ENCODE peak calls at places on chromosomes 4 and X, in six cellular contexts. T is posterior vena cava; S is AG20443; G is activated T-helper 1 cell treated with anti-CD3 and anti-CD28 coated beads, Interleukin-2, amount 50 U/mL, for 16 hours; I is HL-60; F is uterus. P is an unnamed sample.

GRCh38 chrX:147340947-147341346 is 526.4 kb upstream of the CXorf51A start:
- DNase-seq in T (no peak), S (no peak), G (no peak), I (no peak), F (no peak), P (no peak)

GRCh38 chr4:87375719-87376291 is 15.2 kb downstream of the HSD17B11 start:
- DNase-seq in T (no peak), S (peak; percentile 73), G (no peak), I (peak; percentile 32), F (peak; percentile 55), P (no peak)

GRCh38 chr4:156686120-156686519 is 285.5 kb downstream of the PDGFC start:
- DNase-seq in T (no peak), S (peak; percentile 83), G (no peak), I (no peak), F (no peak), P (no peak)

GRCh38 chr4:31043382-31044062 is 323.4 kb downstream of the PCDH7 start:
- DNase-seq in T (no peak), S (no peak), G (no peak), I (no peak), F (no peak), P (no peak)

GRCh38 chr4:40939826-40940225 is 190.1 kb downstream of the NSUN7 start:
- DNase-seq in T (no peak), S (no peak), G (no peak), I (no peak), F (no peak), P (no peak)

GRCh38 chr4:7335363-7336066 is 99.2 kb downstream of the PSAPL1 start:
- DNase-seq in T (peak; percentile 80), S (peak; percentile 80), G (no peak), I (peak; percentile 53), F (peak; percentile 36), P (no peak)

GRCh38 chrX:129825746-129826505 is 17.8 kb downstream of the ZDHHC9 start:
- DNase-seq in T (no peak), S (no peak), G (no peak), I (no peak), F (no peak), P (no peak)

GRCh38 chrX:26192204-26192603 is at the start of gene MAGEB6:
- DNase-seq in T (peak; percentile 58), S (no peak), G (no peak), I (no peak), F (no peak), P (no peak)

GRCh38 chr4:17781072-17781830 is at the start of gene FAM184B:
- DNase-seq in T (no peak), S (peak; percentile 38), G (no peak), I (no peak), F (no peak), P (no peak)

GRCh38 chr4:89753601-89754066 is 83.3 kb downstream of the SNCA start:
- DNase-seq in T (no peak), S (peak; percentile 63), G (no peak), I (no peak), F (no peak), P (no peak)

GRCh38 chrX:105282077-105282476 is 61.6 kb upstream of the TEX13A start:
- DNase-seq in T (no peak), S (no peak), G (no peak), I (no peak), F (no peak), P (no peak)